ENCODE peak calls at places on chromosomes 6 and 20, in five cellular contexts. N is brain microvascular endothelial cell, H is prostate gland, C is MM.1S, X is tibial artery. P is an unnamed sample. For H3K27me3, the result is how much of the 10 kb centered on the place peaks cover.

GRCh38 chr6:166624275-166624674 is 2.8 kb downstream of the RPS6KA2 start:
- DNase-seq in C (no peak), X (peak), H (peak), N (no peak), P (no peak)

GRCh38 chr6:13113956-13114593 is 214.3 kb downstream of the TBC1D7 start:
- DNase-seq in H (no peak), C (no peak), N (no peak), X (no peak), P (no peak)

GRCh38 chr6:156794963-156795362 is 17.8 kb downstream of the ARID1B start:
- DNase-seq in H (no peak), X (no peak), C (no peak), N (no peak), P (no peak)

GRCh38 chr6:169851641-169852503 is 100.5 kb downstream of the ERMARD start:
- DNase-seq in N (peak), X (peak), C (no peak), H (no peak), P (no peak)

GRCh38 chr6:45619994-45620471 is 242.3 kb upstream of the SUPT3H start:
- DNase-seq in N (peak), C (peak), X (no peak), H (no peak), P (no peak)

GRCh38 chr20:57747889-57748456 is 38.2 kb upstream of the PMEPA1 start:
- DNase-seq in C (no peak), N (peak), H (no peak), X (no peak), P (no peak)

GRCh38 chr6:154606457-154606856 is 96.0 kb upstream of the CNKSR3 start:
- DNase-seq in C (no peak), X (no peak), H (no peak), N (no peak), P (peak)

GRCh38 chr6:3625980-3626533 is 125.5 kb downstream of the PXDC1 start:
- DNase-seq in X (no peak), N (no peak), H (no peak), C (no peak), P (no peak)

GRCh38 chr6:98942263-98942803 is 5.4 kb downstream of the FBXL4 start:
- DNase-seq in C (no peak), H (no peak), X (no peak), N (no peak), P (no peak)
- TF ChIP-seq CTCF in C (peak), H (no peak), X (no peak), N (peak), P (no peak)

DNA sequence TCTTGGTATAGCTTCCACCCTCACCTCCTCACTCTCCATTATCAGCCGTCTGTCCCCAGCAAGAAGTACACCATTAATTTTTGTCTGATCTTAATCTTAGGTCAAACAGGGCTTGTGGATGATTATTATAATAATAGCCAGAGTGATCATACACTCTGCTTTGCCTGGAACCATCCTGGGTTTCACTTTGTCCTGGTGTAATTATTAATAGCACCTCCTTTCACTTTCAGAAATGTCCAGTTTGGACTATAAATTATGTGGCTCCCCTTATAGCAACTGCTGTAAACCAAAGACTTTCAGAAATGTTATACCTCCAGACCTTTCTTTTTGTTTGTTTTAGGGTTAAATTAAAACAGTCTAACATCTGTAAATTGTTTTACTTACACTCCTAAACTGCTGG is 953 bp upstream of the TRIM31 start:
- DNase-seq in X (no peak), N (no peak), C (no peak), H (no peak), P (no peak)
- H3K27me3 ChIP-seq in X (under half), N (under half), C (under half), H (under half), P (under half)

DNA sequence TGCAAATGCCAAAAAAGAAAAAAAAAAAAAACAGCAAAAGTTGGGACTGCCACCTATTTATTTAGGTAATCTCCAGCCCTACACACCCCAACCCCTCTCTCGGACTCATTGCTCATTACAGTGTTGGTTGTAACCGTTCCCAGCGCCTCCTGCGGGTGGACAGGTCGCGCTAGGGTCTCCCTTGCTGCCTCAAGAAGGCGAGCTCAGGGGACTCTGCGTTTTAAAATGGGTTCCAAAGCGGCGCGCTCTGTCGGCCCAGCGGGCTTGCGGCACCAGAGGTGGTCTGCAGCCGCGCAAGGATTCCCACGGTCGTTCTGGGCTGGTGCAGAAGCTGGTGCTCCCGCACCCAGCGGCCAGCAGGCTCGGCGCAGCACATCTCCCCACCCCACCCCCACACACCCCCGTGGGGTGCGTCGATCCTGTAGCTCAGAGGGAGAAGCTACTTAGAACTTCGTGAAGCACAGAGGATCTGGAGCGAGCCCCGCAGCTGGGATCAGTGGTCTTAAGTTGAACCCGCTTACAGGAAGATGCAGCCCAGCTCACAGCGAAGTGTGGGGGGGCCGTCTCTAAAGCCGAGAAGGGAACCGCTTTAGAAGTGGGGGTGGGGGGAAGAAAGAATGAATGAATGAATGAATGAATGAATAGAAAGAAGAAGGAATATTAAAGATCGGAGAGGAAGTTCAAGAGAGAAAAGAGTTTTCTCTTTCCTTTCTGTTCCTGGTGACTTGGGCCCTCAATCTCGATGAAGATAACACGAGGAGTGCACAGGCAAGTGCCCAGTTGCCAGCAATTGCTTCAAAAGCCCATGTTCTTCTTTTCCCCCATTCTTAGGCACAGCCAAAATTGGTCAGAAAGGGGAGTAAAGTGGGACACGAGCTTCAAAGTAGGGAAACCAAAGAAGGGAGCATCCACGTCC is 766 bp downstream of the TFAP2A start:
- DNase-seq in H (peak), X (no peak), N (no peak), C (no peak), P (no peak)
- TF ChIP-seq CTCF in H (no peak), X (no peak), N (peak), C (peak), P (no peak)

DNA sequence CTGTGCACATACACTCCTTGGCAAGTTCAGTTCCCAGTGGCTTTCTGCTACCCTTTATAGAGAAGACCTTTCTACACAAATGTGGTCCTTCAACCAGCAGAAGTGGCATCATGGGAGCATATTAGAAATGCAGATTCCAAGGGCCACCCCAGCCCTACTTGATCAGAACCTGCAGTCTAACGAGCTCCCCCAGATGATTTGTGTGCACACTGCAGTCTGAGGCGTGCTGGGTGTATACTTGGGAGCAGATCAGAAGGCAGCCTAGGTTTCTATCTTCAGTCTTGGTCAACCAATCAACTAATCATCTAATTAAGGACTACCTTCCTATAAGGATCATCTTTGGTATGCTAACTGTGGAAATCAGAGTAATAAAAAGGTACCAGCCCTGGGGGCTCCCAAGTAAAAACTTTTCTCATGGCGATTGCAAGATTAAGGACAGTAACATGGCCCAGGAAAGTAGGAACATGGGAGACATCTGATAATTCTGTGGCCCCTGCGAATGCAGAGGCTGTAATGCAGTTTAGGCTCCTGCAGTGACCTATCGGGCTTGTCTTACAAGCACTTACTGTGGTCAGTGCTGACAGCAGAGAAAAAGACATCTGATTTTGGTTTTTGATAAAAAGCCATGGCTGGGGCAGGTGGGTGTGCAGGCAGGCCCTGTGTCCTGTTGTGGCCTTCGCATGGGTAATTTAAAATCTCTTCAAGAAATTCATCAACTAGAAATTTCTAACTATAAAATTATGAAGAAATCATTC is 19.5 kb upstream of the CCN6 start:
- DNase-seq in C (no peak), X (no peak), H (no peak), N (no peak), P (no peak)
- H3K27me3 ChIP-seq in C (under half), X (under half), H (under half), N (under half), P (under half)

GRCh38 chr6:2053691-2054090 is 191.7 kb downstream of the GMDS start:
- DNase-seq in C (no peak), N (no peak), X (no peak), H (no peak), P (no peak)

GRCh38 chr6:2054516-2055067 is 190.8 kb downstream of the GMDS start:
- DNase-seq in C (no peak), X (no peak), N (no peak), H (no peak), P (no peak)

GRCh38 chr6:2055914-2056313 is 189.5 kb downstream of the GMDS start:
- DNase-seq in H (no peak), C (no peak), N (no peak), X (no peak), P (no peak)

DNA sequence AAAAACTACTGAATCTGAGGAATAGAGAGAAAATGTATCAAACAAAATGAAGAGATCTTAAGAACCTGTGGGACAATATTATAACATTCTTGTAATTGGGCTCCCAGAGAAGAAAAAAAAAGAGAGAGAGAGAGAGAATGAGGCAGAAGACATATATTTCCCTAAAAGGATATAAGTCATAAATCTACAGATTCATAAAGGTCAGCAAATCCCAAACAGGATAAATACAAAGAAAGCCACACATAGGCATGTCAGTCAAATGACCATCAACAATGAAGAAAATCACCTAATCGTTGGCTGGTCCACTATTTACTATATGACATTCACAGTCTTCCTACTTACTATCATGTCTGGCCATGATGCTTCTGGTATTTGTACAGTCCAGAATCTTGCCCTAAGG is 190.3 kb downstream of the GMDS start:
- DNase-seq in C (no peak), N (no peak), X (no peak), H (no peak), P (no peak)
- TF ChIP-seq CTCF in C (no peak), N (no peak), X (no peak), H (no peak), P (no peak)

GRCh38 chr20:2400290-2400689 is 19.6 kb downstream of the TGM6 start:
- DNase-seq in N (no peak), C (no peak), X (no peak), H (no peak), P (no peak)
- H3K27me3 ChIP-seq in N (under half), C (under half), X (under half), H (under half), P (under half)

DNA sequence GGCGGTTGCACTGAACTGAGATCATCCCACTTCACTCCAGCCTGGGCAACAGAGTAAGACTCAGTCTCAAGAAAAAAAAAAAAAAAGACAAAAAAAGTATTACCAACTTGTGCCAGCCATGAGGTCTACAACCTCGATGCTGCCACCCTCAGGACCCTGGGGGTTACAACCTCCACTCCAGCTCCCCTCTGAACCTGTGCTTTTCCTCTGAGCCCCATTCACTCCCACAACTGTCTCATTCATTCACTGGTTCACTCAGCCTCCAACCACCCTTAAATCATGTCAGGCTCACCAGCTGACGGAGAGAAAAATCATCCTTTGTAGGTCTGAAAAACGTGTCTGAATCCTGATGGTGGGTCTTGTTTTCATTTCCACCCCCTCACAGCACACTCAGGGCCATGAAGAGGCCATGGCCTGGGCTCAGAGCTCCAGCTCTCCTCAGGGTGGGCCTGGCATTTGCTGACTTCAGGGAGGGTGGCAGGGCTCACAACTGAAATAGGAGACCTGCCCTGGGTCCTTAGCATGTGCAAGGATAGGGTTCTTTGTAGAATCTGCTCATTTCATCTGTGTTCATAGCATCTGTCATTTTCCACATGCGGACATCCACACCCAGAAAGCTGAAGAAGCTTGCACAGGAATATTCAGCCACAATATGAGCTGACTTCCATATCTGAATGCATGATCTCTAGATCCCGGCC is 1.9 kb upstream of the ULBP1 start:
- DNase-seq in N (no peak), X (no peak), C (peak), H (no peak), P (no peak)
- TF ChIP-seq CTCF in N (peak), X (no peak), C (peak), H (no peak), P (peak)